ENCODE peak calls at places on chromosomes 12 and 14, in seven cellular contexts. M is cardiac septum; J is AG20443; N is progenitor cell of endocrine pancreas; V is fibroblast of the conjunctiva; E is stimulated activated CD4-positive, alpha-beta T cell treated with anti-CD3 and anti-CD28 coated beads, Interleukin-15, amount 100 ng/mL, for 1 hour; D is activated effector memory CD4-positive, alpha-beta T cell treated with Interleukin-2 at 50 U/mL for 16 hours. A is an unnamed sample.

GRCh38 chr12:120722784-120723183 is 2.8 kb upstream of the ACADS start:
- DNase-seq in E (no peak), N (no peak), V (no peak), M (no peak), D (no peak), J (no peak), A (no peak)

GRCh38 chr12:15131462-15131861 is 89.8 kb downstream of the RERG start:
- DNase-seq in M (no peak), J (peak; percentile 48), D (no peak), N (no peak), V (peak; percentile 53), E (no peak), A (peak; percentile 63)

GRCh38 chr14:90519262-90519920 is 122.6 kb downstream of the CALM1 start:
- DNase-seq in E (no peak), N (no peak), V (no peak), M (no peak), J (no peak), D (no peak), A (no peak)

GRCh38 chr12:50248883-50249282 is 34.4 kb downstream of the LIMA1 start:
- DNase-seq in V (no peak), M (no peak), D (no peak), E (no peak), J (no peak), N (no peak), A (no peak)

GRCh38 chr12:76340680-76341435 is 7.4 kb downstream of the BBS10 start:
- DNase-seq in D (no peak), V (no peak), M (no peak), N (no peak), E (no peak), J (no peak), A (no peak)

GRCh38 chr14:91249841-91250616 is 5.5 kb upstream of the GPR68 start:
- DNase-seq in N (no peak), J (no peak), V (no peak), M (no peak), D (no peak), E (no peak), A (peak; percentile 84)

GRCh38 chr12:8907513-8907912 is 6.8 kb upstream of the PHC1 start:
- DNase-seq in N (no peak), E (no peak), J (no peak), M (no peak), V (no peak), D (no peak), A (no peak)

GRCh38 chr12:77189463-77189862 is 124.1 kb upstream of the E2F7 start:
- DNase-seq in D (no peak), M (no peak), J (peak; percentile 65), V (peak; percentile 76), N (no peak), E (no peak), A (peak; percentile 79)

GRCh38 chr14:82394916-82395315 is 861.3 kb upstream of the SEL1L start:
- DNase-seq in D (no peak), M (no peak), N (no peak), E (no peak), J (no peak), V (no peak), A (no peak)

GRCh38 chr14:90700928-90701776 is 115.1 kb downstream of the TTC7B start:
- DNase-seq in V (no peak), D (no peak), N (no peak), J (no peak), M (no peak), E (no peak), A (no peak)

GRCh38 chr14:52355016-52355430 is 40.9 kb downstream of the PTGER2 start:
- DNase-seq in D (no peak), M (no peak), J (peak; percentile 65), V (peak; percentile 69), N (no peak), E (no peak), A (peak; percentile 78)

GRCh38 chr12:6996040-6996441 is 22.2 kb downstream of the LPCAT3 start:
- DNase-seq in N (no peak), D (no peak), E (no peak), V (peak; percentile 41), J (peak; percentile 90), M (no peak), A (no peak)

GRCh38 chr12:100820314-100820713 is 25.7 kb downstream of the ANO4 start:
- DNase-seq in V (no peak), M (no peak), E (no peak), J (no peak), N (no peak), D (no peak), A (no peak)